ENCODE peak calls at places on chromosomes 5 and 9, in six cellular contexts. F is heart left ventricle; L is tibial nerve; R is CD8-positive, alpha-beta T cell; H is A549; T is HCT116. C is an unnamed sample.

GRCh38 chr5:142181547-142182191 is 73.1 kb downstream of the NDFIP1 start:
- DNase-seq in F (no peak), L (no peak), R (no peak), H (no peak), T (no peak), C (no peak)

GRCh38 chr9:98806394-98807069 is 938 bp upstream of the GALNT12 start:
- DNase-seq in F (no peak), L (no peak), R (no peak), H (no peak), T (no peak), C (no peak)

GRCh38 chr9:38708759-38709158 is 11.2 kb downstream of the FAM240B start:
- DNase-seq in F (no peak), L (no peak), R (no peak), H (no peak), T (no peak), C (no peak)

GRCh38 chr9:129653819-129654528 is 11.5 kb upstream of the PRRX2 start:
- DNase-seq in F (no peak), L (no peak), R (no peak), H (no peak), T (no peak), C (no peak)

GRCh38 chr9:10729225-10729624 is 116.4 kb upstream of the PTPRD start:
- DNase-seq in F (no peak), L (no peak), R (no peak), H (no peak), T (no peak), C (no peak)

GRCh38 chr5:90294604-90295003 is 115.0 kb downstream of the CETN3 start:
- DNase-seq in F (no peak), L (no peak), R (no peak), H (no peak), T (no peak), C (no peak)

GRCh38 chr5:159412284-159413046 is 82.2 kb upstream of the IL12B start:
- DNase-seq in F (no peak), L (no peak), R (peak; percentile 80), H (no peak), T (no peak), C (no peak)

GRCh38 chr9:126307306-126308061 is 19.1 kb upstream of the MVB12B start:
- DNase-seq in F (no peak), L (no peak), R (peak; percentile 35), H (no peak), T (no peak), C (no peak)

GRCh38 chr5:28014779-28015178 is 976.4 kb upstream of the CDH9 start:
- DNase-seq in F (no peak), L (no peak), R (no peak), H (peak; percentile 47), T (peak; percentile 3), C (no peak)

GRCh38 chr9:2126331-2126789 is 111.2 kb downstream of the SMARCA2 start:
- DNase-seq in F (no peak), L (no peak), R (no peak), H (no peak), T (no peak), C (no peak)

GRCh38 chr5:136981936-136982335 is 517.2 kb downstream of the SPOCK1 start:
- DNase-seq in F (no peak), L (no peak), R (no peak), H (no peak), T (no peak), C (no peak)

GRCh38 chr9:36993933-36994764 is 39.9 kb downstream of the PAX5 start:
- DNase-seq in F (no peak), L (no peak), R (no peak), H (no peak), T (no peak), C (no peak)

GRCh38 chr5:119275873-119276214 is 80.0 kb upstream of the TNFAIP8 start:
- DNase-seq in F (no peak), L (no peak), R (no peak), H (no peak), T (no peak), C (no peak)

GRCh38 chr9:132768932-132769894 is 98.9 kb downstream of the GTF3C4 start:
- DNase-seq in F (peak; percentile 39), L (peak; percentile 31), R (peak; percentile 75), H (peak; percentile 56), T (no peak), C (peak; percentile 5)
- TF ChIP-seq CTCF in F (peak; percentile 36), L (peak; percentile 40), R (peak; percentile 42), H (peak; percentile 19), T (peak; percentile 15), C (peak; percentile 35)

GRCh38 chr9:109307380-109308240 is 13.2 kb downstream of the EPB41L4B start:
- DNase-seq in F (no peak), L (no peak), R (no peak), H (peak; percentile 48), T (no peak), C (no peak)
- H3K4me1 ChIP-seq in F (no peaks in the 10 kb centered on the region), L (peaks cover 44% of the 10 kb centered on the region), R (no peaks in the 10 kb centered on the region), H (peaks cover 69% of the 10 kb centered on the region), T (peaks cover 14% of the 10 kb centered on the region), C (no peaks in the 10 kb centered on the region)

GRCh38 chr5:6712136-6712581 is 1.1 kb upstream of the TENT4A start:
- DNase-seq in F (peak; percentile 69), L (no peak), R (peak; percentile 69), H (peak; percentile 66), T (no peak), C (peak; percentile 21)
- TF ChIP-seq CTCF in F (no peak), L (no peak), R (no peak), H (no peak), T (peak; percentile 27), C (no peak)

GRCh38 chr9:95508242-95508967 is 8.4 kb downstream of the PTCH1 start:
- DNase-seq in F (no peak), L (no peak), R (no peak), H (peak; percentile 25), T (no peak), C (no peak)
- H3K4me1 ChIP-seq in F (peaks cover 5% of the 10 kb centered on the region), L (peaks cover 41% of the 10 kb centered on the region), R (peaks cover 35% of the 10 kb centered on the region), H (peaks cover 24% of the 10 kb centered on the region), T (peaks cover 24% of the 10 kb centered on the region), C (peaks cover 6% of the 10 kb centered on the region)

DNA sequence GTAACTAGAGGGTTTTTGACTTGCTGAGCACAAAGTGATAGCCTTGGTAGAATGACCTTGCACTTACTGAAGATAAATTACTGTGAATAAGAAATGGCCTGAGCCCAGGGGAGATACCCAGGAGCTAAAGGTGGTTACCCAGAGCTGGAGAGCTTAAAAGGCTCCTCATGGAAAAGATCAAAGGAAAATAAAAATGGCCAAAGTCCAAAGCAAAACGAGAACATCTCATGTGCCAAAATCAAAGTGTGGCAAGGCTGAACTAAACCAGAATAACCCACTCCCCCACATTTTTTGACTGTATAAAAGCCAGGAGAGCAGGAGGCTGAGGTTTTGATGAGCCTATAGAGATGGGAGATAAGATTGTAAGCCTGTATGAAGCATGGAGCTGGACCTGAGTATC is 14.4 kb downstream of the IDNK start:
- DNase-seq in F (no peak), L (no peak), R (no peak), H (no peak), T (no peak), C (no peak)
- TF ChIP-seq CTCF in F (no peak), L (no peak), R (no peak), H (no peak), T (no peak), C (no peak)

C was measured in foreskin keratinocyte.